ENCODE peak calls at places on chromosomes 5 and 9, in six cellular contexts. U, Z, W, I, M and F are unnamed samples.
A peak's percentile ranks its signal among the peaks of the same experiment; 100 is the strongest.

GRCh38 chr9:123637596-123637939 is 281.6 kb downstream of the CRB2 start:
- DNase-seq in U (no peak), Z (no peak), W (no peak), I (no peak), M (peak; percentile 38), F (peak; percentile 66)

GRCh38 chr5:136042156-136042555 is 13.4 kb downstream of the TGFBI start:
- DNase-seq in U (no peak), Z (no peak), W (no peak), I (no peak), M (no peak), F (no peak)

GRCh38 chr5:96785271-96785670 is 22.5 kb downstream of the ERAP1 start:
- DNase-seq in U (no peak), Z (no peak), W (no peak), I (no peak), M (no peak), F (no peak)

GRCh38 chr5:176185133-176185733 is 53.0 kb upstream of the SIMC1 start:
- DNase-seq in U (no peak), Z (no peak), W (no peak), I (no peak), M (no peak), F (no peak)

GRCh38 chr9:135137398-135137832 is 49.9 kb downstream of the OLFM1 start:
- DNase-seq in U (peak; percentile 81), Z (no peak), W (no peak), I (no peak), M (no peak), F (peak; percentile 7)

GRCh38 chr5:4243865-4244264 is 648.2 kb downstream of the IRX1 start:
- DNase-seq in U (no peak), Z (no peak), W (no peak), I (no peak), M (no peak), F (no peak)

GRCh38 chr9:8651126-8651525 is 851.5 kb upstream of the DMAC1 start:
- DNase-seq in U (no peak), Z (no peak), W (no peak), I (no peak), M (no peak), F (no peak)

GRCh38 chr9:100573655-100574260 is 4.1 kb upstream of the CAVIN4 start:
- DNase-seq in U (no peak), Z (no peak), W (no peak), I (no peak), M (no peak), F (no peak)

GRCh38 chr5:87421307-87421706 is 8.6 kb upstream of the CCNH start:
- DNase-seq in U (no peak), Z (no peak), W (no peak), I (no peak), M (no peak), F (no peak)

GRCh38 chr5:141958773-141959172 is 771 bp upstream of the PCDH12 start:
- DNase-seq in U (no peak), Z (peak; percentile 62), W (no peak), I (no peak), M (peak; percentile 35), F (no peak)

GRCh38 chr9:72351538-72352453 is 13.2 kb downstream of the ZFAND5 start:
- DNase-seq in U (no peak), Z (no peak), W (no peak), I (no peak), M (peak; percentile 54), F (peak; percentile 59)

GRCh38 chr9:34072410-34072809 is 23.7 kb upstream of the UBAP2 start:
- DNase-seq in U (no peak), Z (no peak), W (no peak), I (no peak), M (no peak), F (no peak)

GRCh38 chr5:112253478-112254250 is 165.4 kb downstream of the EPB41L4A start:
- DNase-seq in U (no peak), Z (peak; percentile 50), W (no peak), I (no peak), M (peak; percentile 59), F (peak; percentile 76)

GRCh38 chr5:149922950-149923349 is 21.6 kb downstream of the PDE6A start:
- DNase-seq in U (no peak), Z (no peak), W (no peak), I (no peak), M (no peak), F (no peak)